ENCODE peak calls at places on chromosomes 13 and 19, in seven cellular contexts. V is PC-9, B is K562, A is IMR-90, N is GM23338, U is SK-N-SH, O is fibroblast of lung. H is an unnamed sample.

GRCh38 chr13:83622422-83622784 is 259.9 kb downstream of the SLITRK1 start:
- DNase-seq in V (no peak), B (no peak), A (peak; percentile 28), N (no peak), U (no peak), O (peak; percentile 66), H (no peak)

GRCh38 chr13:52847682-52848432 is 583 bp downstream of the PCDH8 start:
- DNase-seq in V (no peak), B (no peak), A (no peak), N (peak; percentile 33), U (peak; percentile 31), O (no peak), H (peak; percentile 11)

GRCh38 chr13:84563611-84564010 is 681.3 kb upstream of the SLITRK1 start:
- DNase-seq in V (no peak), B (no peak), A (no peak), N (no peak), U (no peak), O (no peak), H (no peak)

GRCh38 chr19:52722062-52723005 is 12.5 kb downstream of the ZNF611 start:
- DNase-seq in V (peak; percentile 76), B (no peak), A (peak; percentile 93), N (no peak), U (no peak), O (peak; percentile 74), H (no peak)

GRCh38 chr13:59978862-59979261 is 184.9 kb downstream of the DIAPH3 start:
- DNase-seq in V (no peak), B (no peak), A (no peak), N (no peak), U (no peak), O (no peak), H (no peak)

GRCh38 chr19:10535613-10536012 is 8.1 kb upstream of the ATG4D start:
- DNase-seq in V (no peak), B (no peak), A (peak; percentile 36), N (no peak), U (no peak), O (peak; percentile 37), H (peak; percentile 11)

GRCh38 chr19:11754663-11755062 is 12.1 kb upstream of the ZNF441 start:
- DNase-seq in V (no peak), B (no peak), A (no peak), N (no peak), U (no peak), O (no peak), H (no peak)

GRCh38 chr13:110530839-110531499 is 30.6 kb downstream of the RAB20 start:
- DNase-seq in V (no peak), B (no peak), A (no peak), N (no peak), U (no peak), O (no peak), H (no peak)

GRCh38 chr19:15551183-15552004 is 43.1 kb downstream of the CYP4F22 start:
- DNase-seq in V (peak; percentile 44), B (peak; percentile 56), A (no peak), N (peak; percentile 91), U (peak; percentile 78), O (no peak), H (no peak)

GRCh38 chr13:108060111-108060510 is 155.2 kb downstream of the LIG4 start:
- DNase-seq in V (no peak), B (no peak), A (no peak), N (peak; percentile 65), U (no peak), O (no peak), H (no peak)

GRCh38 chr19:47226426-47227346 is 4.3 kb downstream of the BBC3 start:
- DNase-seq in V (peak; percentile 77), B (peak; percentile 97), A (peak; percentile 67), N (peak; percentile 61), U (peak; percentile 60), O (peak; percentile 62), H (peak; percentile 81)

GRCh38 chr19:58196911-58197616 is 14.2 kb downstream of the ZNF274 start:
- DNase-seq in V (peak; percentile 13), B (peak; percentile 31), A (peak; percentile 13), N (peak; percentile 12), U (no peak), O (peak; percentile 36), H (no peak)

GRCh38 chr13:23699271-23699670 is 129.1 kb downstream of the TNFRSF19 start:
- DNase-seq in V (no peak), B (no peak), A (no peak), N (no peak), U (no peak), O (no peak), H (no peak)

GRCh38 chr13:24192036-24192810 is 31.7 kb downstream of the SPATA13 start:
- DNase-seq in V (no peak), B (peak; percentile 9), A (no peak), N (peak; percentile 37), U (no peak), O (no peak), H (no peak)

GRCh38 chr13:23790591-23791170 is 98.5 kb downstream of the MIPEP start:
- DNase-seq in V (no peak), B (no peak), A (peak; percentile 82), N (no peak), U (no peak), O (peak; percentile 96), H (no peak)

GRCh38 chr19:29840066-29840950 is 28.5 kb downstream of the CCNE1 start:
- DNase-seq in V (no peak), B (no peak), A (no peak), N (no peak), U (no peak), O (no peak), H (no peak)

GRCh38 chr19:3358392-3358918 is 7.9 kb upstream of the NFIC start:
- DNase-seq in V (no peak), B (no peak), A (no peak), N (no peak), U (peak; percentile 74), O (no peak), H (no peak)

GRCh38 chr13:99043700-99044300 is 65.9 kb upstream of the DOCK9 start:
- DNase-seq in V (no peak), B (no peak), A (no peak), N (no peak), U (no peak), O (peak; percentile 57), H (no peak)

DNA sequence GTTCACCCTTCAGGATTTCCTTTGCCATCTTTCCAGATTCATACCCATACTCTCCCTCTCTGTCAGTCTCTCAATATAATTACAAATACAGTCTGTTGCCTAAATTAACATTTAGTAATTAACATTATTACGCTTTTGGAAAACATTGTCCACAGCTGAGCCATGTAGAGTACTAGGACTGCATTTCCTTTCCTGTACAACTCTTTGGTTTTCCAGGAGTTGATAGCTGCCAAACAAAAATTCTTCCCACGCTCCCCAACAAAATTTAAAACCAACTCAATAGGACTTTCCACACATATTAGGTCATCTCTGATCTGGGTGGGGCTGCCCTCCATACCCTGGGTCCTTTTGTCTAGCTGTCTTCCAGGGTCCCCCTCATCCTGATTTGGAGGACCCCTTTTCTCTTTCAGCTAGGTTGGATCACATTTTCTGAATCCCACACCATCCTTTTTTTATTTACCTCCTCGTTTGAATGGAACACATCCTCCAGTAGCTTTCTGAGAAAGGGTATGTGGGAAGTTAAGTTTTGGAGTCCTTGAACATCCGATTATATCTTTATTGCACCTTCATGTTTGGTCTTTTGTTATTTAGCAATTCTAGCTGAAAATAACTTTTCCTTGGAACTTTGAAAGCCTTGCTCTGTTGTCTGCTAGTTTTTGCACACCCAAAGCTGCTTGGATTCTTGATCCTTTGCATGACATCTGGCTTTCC is 17.7 kb downstream of the ONECUT3 start:
- DNase-seq in V (no peak), B (no peak), A (no peak), N (no peak), U (no peak), O (no peak), H (no peak)
- H3K27me3 ChIP-seq in V (no peaks in the 10 kb centered on the region), B (peaks cover 11% of the 10 kb centered on the region), A (peaks cover 59% of the 10 kb centered on the region), N (peaks cover 96% of the 10 kb centered on the region), U (peaks cover 63% of the 10 kb centered on the region), O (peaks cover 23% of the 10 kb centered on the region), H (no peaks in the 10 kb centered on the region)

DNA sequence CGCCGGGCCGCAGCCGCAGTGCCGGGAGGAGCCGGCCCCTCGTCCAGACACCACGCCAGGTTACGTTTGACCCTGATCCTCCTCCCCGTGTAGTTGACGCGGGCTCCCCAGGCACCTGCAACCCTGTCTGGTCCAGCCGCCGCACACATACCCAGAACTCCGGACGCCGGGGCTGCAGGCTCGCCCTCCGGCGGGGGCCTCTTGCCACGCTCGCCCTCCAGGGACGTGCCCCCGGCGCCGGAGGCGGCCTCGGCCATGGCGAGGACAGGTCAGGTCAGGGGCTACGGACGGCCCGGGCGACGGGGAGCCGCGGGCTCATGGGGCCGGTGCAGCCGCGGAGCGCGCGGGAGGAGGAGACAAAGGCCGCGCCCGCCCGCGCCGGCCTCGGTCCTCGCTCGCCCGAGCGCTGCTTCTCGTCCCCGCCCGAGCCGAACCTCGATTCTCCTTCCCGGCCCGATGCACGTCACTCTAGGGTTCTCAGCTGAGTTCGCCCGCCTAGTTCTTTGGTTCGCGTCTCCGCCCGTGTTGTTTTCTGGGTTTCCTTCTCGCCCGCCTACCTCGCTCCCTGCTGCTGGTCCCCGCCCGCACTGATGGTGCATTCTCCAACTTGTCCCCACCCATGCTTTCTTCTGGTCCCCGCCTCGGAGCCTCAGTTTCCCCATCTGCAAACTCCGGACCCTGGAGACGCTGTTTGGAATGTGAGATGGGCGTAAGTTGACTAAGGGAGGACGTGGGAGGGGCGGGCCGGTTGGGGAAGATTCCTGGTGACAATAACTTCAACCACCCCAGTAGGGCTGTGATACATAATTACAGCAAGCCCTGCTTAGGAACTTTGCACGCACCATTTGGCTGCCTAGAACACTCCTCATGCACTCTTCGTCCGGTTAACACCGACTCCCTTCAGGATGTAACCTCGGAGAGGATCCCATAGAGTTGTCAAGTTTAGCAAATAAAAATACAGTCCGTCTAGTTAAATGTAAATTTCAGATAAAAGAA is at the start of gene ANO8:
- DNase-seq in V (peak; percentile 96), B (peak; percentile 100), A (peak; percentile 99), N (peak; percentile 100), U (peak; percentile 94), O (peak; percentile 100), H (peak; percentile 99)
- H2AFZ ChIP-seq in V (peak within 1 kb of the TSS; percentile 85), B (peak within 1 kb of the TSS; percentile 90), A (peak within 1 kb of the TSS; percentile 99), N (peak within 1 kb of the TSS; percentile 84), U (peak within 1 kb of the TSS; percentile 95), O (peak within 1 kb of the TSS; percentile 81), H (peak within 1 kb of the TSS; percentile 93)

DNA sequence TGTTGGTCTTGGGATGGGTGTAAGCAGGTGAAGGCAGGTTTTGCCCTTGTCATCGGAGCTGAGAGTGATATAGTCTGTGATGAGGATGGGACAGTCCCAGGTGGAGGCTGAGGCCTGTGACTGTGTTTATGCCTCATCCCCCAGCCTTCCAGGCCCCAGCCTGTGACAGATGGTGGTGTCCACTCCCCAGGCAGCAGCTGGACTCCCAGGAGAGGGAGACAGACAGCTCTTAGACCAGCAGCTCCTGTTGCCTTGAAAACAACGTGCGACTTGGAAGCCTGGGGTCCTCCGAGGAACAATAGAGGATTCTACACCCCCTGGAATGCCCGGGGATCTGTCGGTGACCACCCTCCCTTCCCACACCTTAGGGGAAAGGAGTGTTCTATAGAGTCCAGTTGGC is 63.8 kb downstream of the CHST8 start:
- DNase-seq in V (no peak), B (no peak), A (no peak), N (no peak), U (peak; percentile 73), O (no peak), H (no peak)
- H3K27me3 ChIP-seq in V (peaks cover 98% of the 10 kb centered on the region), B (peaks cover 54% of the 10 kb centered on the region), A (no peaks in the 10 kb centered on the region), N (no peaks in the 10 kb centered on the region), U (no peaks in the 10 kb centered on the region), O (no peaks in the 10 kb centered on the region), H (no peaks in the 10 kb centered on the region)

DNA sequence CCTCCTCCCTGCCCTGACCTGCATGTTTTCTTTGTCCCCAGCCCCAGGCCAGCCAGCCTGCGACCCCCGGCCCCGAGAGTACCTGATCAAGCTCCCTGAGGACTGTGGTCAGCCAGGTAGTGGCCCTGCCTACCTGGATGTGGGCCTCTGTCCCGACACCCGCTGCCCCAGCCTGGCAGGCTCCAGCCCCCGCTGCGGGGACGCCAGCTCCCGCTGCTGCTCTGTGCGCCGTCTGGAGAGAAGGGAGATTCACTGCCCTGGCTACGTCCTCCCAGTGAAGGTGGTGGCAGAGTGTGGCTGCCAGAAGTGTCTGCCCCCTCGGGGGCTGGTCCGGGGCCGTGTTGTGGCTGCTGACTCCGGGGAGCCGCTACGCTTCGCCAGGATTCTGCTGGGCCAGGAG is 5.6 kb downstream of the CILP2 start:
- DNase-seq in V (no peak), B (no peak), A (no peak), N (no peak), U (no peak), O (no peak), H (no peak)
- H2AFZ ChIP-seq in V (no peak overlapping the region), B (no peak overlapping the region), A (no peak overlapping the region), N (no peak overlapping the region), U (no peak overlapping the region), O (no peak overlapping the region), H (no peak overlapping the region)

H was measured in Karpas-422.